ENCODE peak calls at places on chromosomes 6 and 20, in six cellular contexts. H, V, Q, C, Y and G are unnamed samples.

GRCh38 chr20:12535770-12536169 is 473.0 kb upstream of the SPTLC3 start:
- ATAC-seq in H (no peak), V (no peak), Q (no peak), C (no peak), Y (no peak), G (no peak)

GRCh38 chr20:10665791-10666190 is 8.0 kb downstream of the JAG1 start:
- ATAC-seq in H (peak; percentile 16), V (peak; percentile 28), Q (no peak), C (no peak), Y (no peak), G (peak; percentile 41)

GRCh38 chr20:1108437-1108920 is 9.9 kb upstream of the PSMF1 start:
- ATAC-seq in H (peak; percentile 98), V (peak; percentile 96), Q (peak; percentile 72), C (peak; percentile 94), Y (peak; percentile 92), G (no peak)

GRCh38 chr20:45450097-45450818 is 19.3 kb upstream of the WFDC2 start:
- ATAC-seq in H (peak; percentile 56), V (peak; percentile 70), Q (peak; percentile 6), C (peak; percentile 81), Y (peak; percentile 74), G (no peak)

GRCh38 chr20:62838511-62838910 is 21.7 kb downstream of the COL9A3 start:
- ATAC-seq in H (no peak), V (no peak), Q (no peak), C (peak; percentile 64), Y (peak; percentile 88), G (no peak)

GRCh38 chr6:40413231-40413755 is 173.9 kb downstream of the LRFN2 start:
- ATAC-seq in H (no peak), V (no peak), Q (no peak), C (no peak), Y (no peak), G (no peak)

GRCh38 chr6:122752990-122753687 is 26.4 kb upstream of the FABP7 start:
- ATAC-seq in H (no peak), V (no peak), Q (peak; percentile 49), C (no peak), Y (no peak), G (no peak)

GRCh38 chr20:3595541-3595940 is 67.7 kb downstream of the GFRA4 start:
- ATAC-seq in H (no peak), V (no peak), Q (no peak), C (no peak), Y (no peak), G (no peak)

GRCh38 chr20:34318609-34319443 is 15.7 kb upstream of the AHCY start:
- ATAC-seq in H (no peak), V (peak; percentile 45), Q (no peak), C (no peak), Y (no peak), G (no peak)

GRCh38 chr20:48618631-48619030 is 209.2 kb downstream of the PREX1 start:
- ATAC-seq in H (no peak), V (no peak), Q (no peak), C (no peak), Y (no peak), G (no peak)

GRCh38 chr6:134523903-134524302 is 206.0 kb upstream of the SGK1 start:
- ATAC-seq in H (no peak), V (no peak), Q (no peak), C (no peak), Y (no peak), G (no peak)

GRCh38 chr6:159303784-159304183 is 134.6 kb downstream of the FNDC1 start:
- ATAC-seq in H (no peak), V (no peak), Q (no peak), C (no peak), Y (no peak), G (no peak)

GRCh38 chr6:116278853-116279231 is 888 bp downstream of the TSPYL1 start:
- ATAC-seq in H (peak; percentile 45), V (peak; percentile 68), Q (peak; percentile 70), C (peak; percentile 31), Y (peak; percentile 7), G (peak; percentile 22)

GRCh38 chr20:31497838-31498540 is 16.3 kb upstream of the HM13 start:
- ATAC-seq in H (no peak), V (no peak), Q (no peak), C (no peak), Y (no peak), G (no peak)

GRCh38 chr6:79034865-79035264 is 43.2 kb downstream of the PHIP start:
- ATAC-seq in H (no peak), V (no peak), Q (no peak), C (no peak), Y (peak; percentile 91), G (no peak)

GRCh38 chr6:160355001-160355400 is 6.8 kb downstream of the SLC22A3 start:
- ATAC-seq in H (peak; percentile 55), V (no peak), Q (peak; percentile 60), C (no peak), Y (no peak), G (peak; percentile 14)

GRCh38 chr6:155993248-155993647 is 537.6 kb upstream of the NOX3 start:
- ATAC-seq in H (no peak), V (no peak), Q (no peak), C (no peak), Y (no peak), G (no peak)

GRCh38 chr6:52157301-52157930 is 28.8 kb upstream of the IL17A start:
- ATAC-seq in H (no peak), V (no peak), Q (no peak), C (no peak), Y (peak; percentile 75), G (no peak)

GRCh38 chr6:40912158-40912946 is 126.7 kb downstream of the UNC5CL start:
- ATAC-seq in H (peak; percentile 93), V (peak; percentile 98), Q (peak; percentile 61), C (peak; percentile 100), Y (peak; percentile 100), G (no peak)

GRCh38 chr6:89680150-89680549 is 41.6 kb upstream of the LYRM2 start:
- ATAC-seq in H (no peak), V (no peak), Q (no peak), C (no peak), Y (no peak), G (no peak)

GRCh38 chr20:298755-299391 is 1.5 kb downstream of the ZCCHC3 start:
- ATAC-seq in H (no peak), V (no peak), Q (no peak), C (no peak), Y (peak; percentile 2), G (no peak)

GRCh38 chr6:91267246-91267645 is 680.4 kb upstream of the MAP3K7 start:
- ATAC-seq in H (no peak), V (no peak), Q (no peak), C (no peak), Y (no peak), G (no peak)

GRCh38 chr6:137231895-137232294 is 12.7 kb upstream of the IFNGR1 start:
- ATAC-seq in H (no peak), V (no peak), Q (no peak), C (no peak), Y (peak; percentile 35), G (no peak)

GRCh38 chr6:53795254-53795701 is 473 bp downstream of the LRRC1 start:
- ATAC-seq in H (peak; percentile 48), V (peak; percentile 52), Q (no peak), C (no peak), Y (peak; percentile 48), G (peak; percentile 34)

GRCh38 chr6:47729019-47729418 is 30.6 kb downstream of the ADGRF4 start:
- ATAC-seq in H (peak; percentile 76), V (no peak), Q (no peak), C (no peak), Y (no peak), G (no peak)

GRCh38 chr20:53903652-53903987 is 166.8 kb downstream of the BCAS1 start:
- ATAC-seq in H (no peak), V (no peak), Q (peak; percentile 23), C (no peak), Y (peak; percentile 17), G (no peak)

GRCh38 chr6:140269766-140270165 is 895.3 kb upstream of the CITED2 start:
- ATAC-seq in H (no peak), V (no peak), Q (no peak), C (no peak), Y (peak; percentile 38), G (no peak)

GRCh38 chr20:62832212-62832922 is 15.5 kb downstream of the COL9A3 start:
- ATAC-seq in H (peak; percentile 10), V (peak; percentile 23), Q (no peak), C (peak; percentile 89), Y (peak; percentile 94), G (peak; percentile 53)

GRCh38 chr20:14055127-14055742 is 59.9 kb downstream of the MACROD2 start:
- ATAC-seq in H (peak; percentile 74), V (peak; percentile 70), Q (no peak), C (no peak), Y (peak; percentile 55), G (no peak)

GRCh38 chr6:5506149-5506548 is 244.8 kb downstream of the FARS2 start:
- ATAC-seq in H (no peak), V (no peak), Q (no peak), C (peak; percentile 41), Y (peak; percentile 73), G (no peak)
- H3K4me3 ChIP-seq in H (no peak overlapping the region), V (no peak overlapping the region), Q (no peak overlapping the region), C (no peak overlapping the region), Y (peak overlapping the region; percentile 62), G (no peak overlapping the region)

GRCh38 chr6:112235956-112236355 is 18.4 kb downstream of the LAMA4 start:
- ATAC-seq in H (no peak), V (no peak), Q (no peak), C (no peak), Y (no peak), G (no peak)
- TF ChIP-seq EP300 in H (no peak), V (no peak), Q (no peak), C (no peak), Y (no peak), G (no peak)

DNA sequence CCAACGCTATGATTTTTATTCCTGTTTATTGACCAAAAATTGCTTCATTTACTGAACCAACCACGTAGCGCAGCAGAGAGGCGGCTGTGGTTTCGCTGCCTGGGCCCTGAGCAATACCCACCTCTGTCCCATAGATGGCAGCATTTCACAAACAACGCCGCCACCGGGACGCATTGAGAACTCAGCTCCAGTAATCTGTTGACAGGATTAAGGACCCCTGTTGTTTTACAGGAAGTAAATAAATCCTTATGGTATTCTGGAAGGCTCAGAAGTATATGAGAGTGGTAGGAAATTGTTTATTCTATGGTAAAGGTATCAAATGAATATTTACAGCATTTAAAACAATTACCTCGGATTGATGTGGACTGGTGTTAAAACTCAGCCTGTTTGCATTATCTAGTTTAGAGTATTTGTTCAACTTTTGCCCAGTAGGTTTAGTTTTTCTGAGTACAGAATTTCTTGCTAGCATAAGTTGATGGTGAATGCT is 547.9 kb upstream of the SLC35B3 start:
- ATAC-seq in H (peak; percentile 96), V (peak; percentile 99), Q (peak; percentile 84), C (peak; percentile 98), Y (peak; percentile 98), G (peak; percentile 61)
- H3K4me3 ChIP-seq in H (no peak overlapping the region), V (no peak overlapping the region), Q (no peak overlapping the region), C (no peak overlapping the region), Y (no peak overlapping the region), G (no peak overlapping the region)

GRCh38 chr20:52500150-52500549 is 308.6 kb upstream of the ZFP64 start:
- ATAC-seq in H (no peak), V (no peak), Q (no peak), C (no peak), Y (no peak), G (no peak)
- TF ChIP-seq EP300 in H (no peak), V (no peak), Q (no peak), C (no peak), Y (no peak), G (no peak)

GRCh38 chr6:135753196-135753595 is 98.3 kb upstream of the PDE7B start:
- ATAC-seq in H (no peak), V (no peak), Q (no peak), C (no peak), Y (no peak), G (no peak)
- H3K4me3 ChIP-seq in H (no peak overlapping the region), V (no peak overlapping the region), Q (no peak overlapping the region), C (no peak overlapping the region), Y (no peak overlapping the region), G (no peak overlapping the region)